ENCODE peak calls at places on chromosomes 12 and 14, in five cellular contexts. L is hepatocyte, V is neural progenitor cell, H is GM23338, F is OCI-LY7. A is an unnamed sample. For H3K4me1, the result is how much of the 10 kb centered on the place peaks cover.

GRCh38 chr14:90438841-90439240 is 42.0 kb downstream of the CALM1 start:
- DNase-seq in L (no peak), V (no peak), F (no peak), H (no peak), A (peak)

GRCh38 chr12:28025821-28026505 is 53.4 kb upstream of the PTHLH start:
- DNase-seq in H (peak), L (no peak), V (no peak), F (no peak), A (no peak)

GRCh38 chr12:124459852-124460645 is 107.4 kb downstream of the NCOR2 start:
- DNase-seq in L (no peak), V (no peak), F (no peak), H (no peak), A (no peak)

GRCh38 chr12:113505941-113506340 is 34.3 kb upstream of the LHX5 start:
- DNase-seq in H (no peak), V (no peak), F (no peak), L (no peak), A (no peak)

GRCh38 chr14:58331111-58331510 is 32.8 kb downstream of the ARID4A start:
- DNase-seq in H (peak), F (peak), V (peak), L (peak), A (peak)

GRCh38 chr12:48286665-48287064 is 64.1 kb downstream of the ZNF641 start:
- DNase-seq in F (peak), H (peak), L (peak), V (peak), A (peak)

GRCh38 chr12:54352891-54353874 is 11.1 kb downstream of the GPR84 start:
- DNase-seq in V (peak), F (no peak), L (peak), H (peak), A (no peak)

GRCh38 chr12:10331642-10332239 is 24.1 kb downstream of the KLRD1 start:
- DNase-seq in L (peak), F (peak), V (peak), H (peak), A (peak)

GRCh38 chr14:105914738-105915385 is 388.5 kb downstream of the TMEM121 start:
- DNase-seq in F (no peak), H (no peak), V (no peak), L (no peak), A (no peak)

GRCh38 chr14:20855652-20856291 is 35.4 kb upstream of the RNASE3 start:
- DNase-seq in V (peak), L (peak), H (peak), F (peak), A (peak)

GRCh38 chr12:106301611-106302321 is 767 bp upstream of the TCP11L2 start:
- DNase-seq in L (peak), F (peak), V (peak), H (peak), A (peak)

GRCh38 chr14:32399920-32400319 is 70.8 kb downstream of the AKAP6 start:
- DNase-seq in F (no peak), L (no peak), H (peak), V (no peak), A (no peak)

GRCh38 chr14:57871487-57872080 is 5.7 kb upstream of the SLC35F4 start:
- DNase-seq in V (peak), L (peak), H (peak), F (peak), A (peak)

GRCh38 chr12:39483597-39483996 is 40.7 kb upstream of the KIF21A start:
- DNase-seq in V (no peak), L (no peak), F (no peak), H (no peak), A (no peak)

GRCh38 chr14:22646570-22647254 is 2.6 kb upstream of the OR6J1 start:
- DNase-seq in V (no peak), F (no peak), L (no peak), H (no peak), A (peak)

GRCh38 chr14:92694807-92695206 is 53.6 kb downstream of the LGMN start:
- DNase-seq in V (no peak), H (no peak), L (no peak), F (no peak), A (no peak)

GRCh38 chr14:98951521-98952152 is 320.4 kb downstream of the BCL11B start:
- DNase-seq in H (no peak), L (no peak), V (no peak), F (no peak), A (no peak)

GRCh38 chr14:72812292-72812851 is 81.5 kb downstream of the DPF3 start:
- DNase-seq in V (peak), F (no peak), L (no peak), H (peak), A (no peak)

GRCh38 chr14:55136868-55137785 is 8.1 kb downstream of the LGALS3 start:
- DNase-seq in L (no peak), H (no peak), F (no peak), V (no peak), A (no peak)

GRCh38 chr14:69285661-69286255 is 25.8 kb downstream of the GALNT16 start:
- DNase-seq in H (no peak), F (no peak), V (no peak), L (no peak), A (no peak)

GRCh38 chr12:119457251-119457650 is 122.7 kb downstream of the CCDC60 start:
- DNase-seq in L (no peak), H (peak), F (no peak), V (no peak), A (no peak)

GRCh38 chr14:104989236-104989950 is 3.8 kb downstream of the CLBA1 start:
- DNase-seq in L (no peak), H (no peak), F (no peak), V (no peak), A (no peak)

GRCh38 chr12:29012673-29013072 is 136.4 kb upstream of the FAR2 start:
- DNase-seq in F (no peak), H (no peak), V (no peak), L (no peak), A (no peak)

GRCh38 chr12:47892819-47893218 is 12.0 kb downstream of the VDR start:
- DNase-seq in F (no peak), L (no peak), H (no peak), V (no peak), A (no peak)

GRCh38 chr12:9327307-9327706 is 119.1 kb upstream of the PZP start:
- DNase-seq in V (no peak), F (no peak), L (no peak), H (no peak), A (no peak)

GRCh38 chr12:9328065-9328464 is 119.9 kb upstream of the PZP start:
- DNase-seq in F (no peak), L (no peak), H (no peak), V (no peak), A (no peak)

GRCh38 chr12:9323144-9323681 is 115.0 kb upstream of the PZP start:
- DNase-seq in H (no peak), F (no peak), V (no peak), L (no peak), A (no peak)

GRCh38 chr12:9325513-9325912 is 117.3 kb upstream of the PZP start:
- DNase-seq in H (no peak), L (no peak), F (no peak), V (no peak), A (no peak)

DNA sequence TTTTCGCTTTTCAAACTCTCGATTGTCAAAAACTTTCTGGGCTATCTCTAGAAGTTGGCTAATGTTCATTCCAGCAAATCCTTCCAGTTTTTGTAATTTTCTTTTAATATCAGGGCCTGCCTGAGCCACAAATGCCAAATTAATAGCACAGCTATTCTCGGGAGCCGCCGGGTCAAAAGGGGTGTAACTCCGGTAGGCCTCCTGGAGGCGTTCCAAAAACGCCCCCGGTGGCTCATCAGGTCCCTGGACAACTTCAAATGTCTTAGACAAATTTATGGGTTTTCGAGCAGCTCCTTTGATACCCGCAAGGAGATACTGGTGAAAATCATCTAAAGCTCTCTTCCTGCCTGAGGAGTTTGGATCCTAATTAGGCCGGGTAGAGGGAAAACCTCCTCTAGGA is 117.9 kb upstream of the PZP start:
- DNase-seq in L (no peak), V (no peak), F (no peak), H (no peak), A (no peak)
- TF ChIP-seq EZH2phosphoT487 in L (no peak), V (no peak), F (no peak), H (no peak), A (no peak)

GRCh38 chr12:62435337-62436163 is 31.1 kb upstream of the MON2 start:
- DNase-seq in H (peak), L (peak), F (peak), V (peak), A (peak)
- TF ChIP-seq CTCF in H (peak), L (peak), F (peak), V (peak), A (peak)

GRCh38 chr12:104295954-104296353 is 7.6 kb upstream of the EID3 start:
- DNase-seq in L (no peak), H (no peak), F (no peak), V (no peak), A (no peak)
- H3K4me1 ChIP-seq in L (under half), H (under half), F (under half), V (under half), A (half or more)

GRCh38 chr12:93225094-93225493 is 152.6 kb upstream of the NUDT4 start:
- DNase-seq in V (no peak), H (no peak), F (no peak), L (no peak), A (no peak)

GRCh38 chr12:93226356-93226755 is 151.4 kb upstream of the NUDT4 start:
- DNase-seq in L (no peak), V (no peak), H (no peak), F (no peak), A (peak)

GRCh38 chr12:93219947-93220346 is 157.8 kb upstream of the NUDT4 start:
- DNase-seq in L (no peak), F (no peak), H (no peak), V (no peak), A (no peak)

GRCh38 chr12:93221841-93222240 is 155.9 kb upstream of the NUDT4 start:
- DNase-seq in H (no peak), F (no peak), L (no peak), V (no peak), A (no peak)

DNA sequence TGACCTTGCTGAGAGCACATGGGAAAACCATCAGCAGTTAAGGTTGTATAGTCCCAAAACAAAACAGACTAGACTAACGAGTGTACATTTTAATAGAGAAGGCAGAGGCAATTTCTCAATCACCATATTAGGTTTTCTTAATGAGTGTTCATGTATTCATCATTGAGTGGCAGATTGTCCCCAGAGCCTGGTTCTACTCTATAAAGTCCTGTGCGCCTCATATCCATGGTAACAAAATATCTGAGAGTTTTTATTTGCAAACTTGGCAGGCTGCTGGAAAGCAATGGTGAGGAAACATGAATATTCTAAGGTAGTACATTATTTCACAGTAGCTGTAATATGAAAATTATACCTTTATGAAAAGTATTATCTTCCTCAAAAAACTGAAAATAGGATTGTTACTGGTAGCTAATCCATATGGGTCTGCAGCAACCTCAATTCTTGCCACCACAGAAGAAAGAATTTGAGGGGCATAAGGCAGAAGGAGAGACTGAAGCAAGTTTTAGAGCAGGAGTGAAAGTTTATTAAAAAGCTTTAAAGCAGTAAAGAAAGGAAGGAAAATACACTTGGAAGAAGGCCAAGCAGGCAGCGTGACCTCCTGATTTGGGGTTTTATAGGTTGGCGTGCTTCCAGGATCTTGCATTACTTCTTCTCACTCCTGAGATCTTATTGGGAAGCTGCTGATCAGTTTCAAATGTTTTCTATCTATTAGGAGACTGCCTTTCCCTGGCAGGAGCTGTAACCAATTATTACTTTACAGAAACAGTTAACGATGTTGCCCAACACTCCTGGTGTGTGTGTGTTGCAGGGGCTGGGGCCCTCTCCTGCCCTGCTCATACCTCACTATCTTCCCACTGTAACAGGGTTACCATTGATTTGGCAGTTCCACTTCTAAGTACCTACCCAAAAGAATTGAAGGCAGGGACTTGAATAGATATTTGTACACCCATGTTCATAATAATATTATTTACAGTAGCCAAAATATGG is 154.0 kb upstream of the NUDT4 start:
- DNase-seq in L (peak), V (no peak), H (no peak), F (no peak), A (peak)
- TF ChIP-seq EZH2phosphoT487 in L (no peak), V (no peak), H (no peak), F (no peak), A (no peak)

DNA sequence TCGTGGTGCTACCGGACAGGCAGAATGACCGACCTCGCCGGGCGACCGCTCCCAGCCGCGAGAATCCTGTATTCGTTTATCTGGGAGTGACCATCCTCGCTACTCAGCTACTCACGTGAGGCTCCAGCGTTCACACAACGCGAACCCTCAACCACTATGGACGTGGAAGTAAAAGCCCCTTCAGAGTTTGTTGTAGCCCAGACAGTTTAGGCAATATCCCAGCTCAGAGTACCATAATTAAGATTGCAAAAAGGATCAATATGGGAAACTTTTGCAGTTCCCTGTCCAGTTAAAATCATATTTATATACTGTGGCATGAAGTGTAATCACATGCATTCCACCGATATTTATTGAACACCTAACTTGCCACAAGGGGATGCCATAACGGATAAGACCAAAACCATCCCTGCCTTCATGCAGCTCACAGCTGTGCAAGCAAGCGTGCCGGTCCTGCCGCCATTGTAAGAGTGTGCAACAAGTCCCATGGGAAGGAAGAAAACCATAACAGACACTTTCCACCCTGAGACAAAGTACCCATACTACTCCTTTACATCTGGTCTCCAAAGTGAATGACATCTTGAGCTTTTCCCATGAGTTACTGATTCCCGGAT is 938 bp upstream of the MAX start:
- DNase-seq in H (peak), L (peak), F (peak), V (peak), A (peak)
- TF ChIP-seq CTCF in H (peak), L (no peak), F (peak), V (peak), A (peak)

GRCh38 chr12:104475269-104475668 is 18.5 kb downstream of the CHST11 start:
- DNase-seq in H (no peak), F (no peak), L (no peak), V (no peak), A (no peak)

GRCh38 chr12:104470521-104470920 is 13.8 kb downstream of the CHST11 start:
- DNase-seq in F (no peak), H (no peak), L (no peak), V (no peak), A (no peak)

GRCh38 chr12:104472748-104473147 is 16.0 kb downstream of the CHST11 start:
- DNase-seq in H (no peak), F (no peak), V (no peak), L (no peak), A (no peak)

GRCh38 chr12:104471336-104471735 is 14.6 kb downstream of the CHST11 start:
- DNase-seq in F (no peak), V (no peak), L (no peak), H (no peak), A (no peak)

GRCh38 chr12:104473374-104473983 is 16.7 kb downstream of the CHST11 start:
- DNase-seq in H (no peak), L (no peak), V (peak), F (peak), A (no peak)
- H3K4me1 ChIP-seq in H (under half), L (under half), V (under half), F (half or more), A (under half)

DNA sequence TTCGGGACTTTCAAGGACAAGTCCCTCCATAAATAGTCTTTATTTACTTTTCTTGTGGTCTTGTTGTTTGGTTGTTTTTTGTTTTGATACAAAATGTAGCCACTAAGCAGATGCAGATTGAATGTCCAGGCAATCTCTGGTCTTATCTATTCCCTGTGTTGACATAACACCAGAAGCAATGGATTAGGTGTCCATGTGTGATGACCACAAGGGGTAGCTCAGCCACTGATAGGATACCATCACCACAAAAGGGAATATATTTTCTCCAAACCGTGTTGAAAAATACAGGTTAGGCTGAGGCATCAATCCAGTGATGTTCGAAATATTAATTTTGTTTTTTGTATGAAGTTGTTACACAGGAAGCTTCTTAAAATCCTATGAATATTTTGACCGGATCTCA is 196.3 kb downstream of the EPS8 start:
- DNase-seq in L (no peak), F (no peak), H (no peak), V (no peak), A (no peak)
- TF ChIP-seq EZH2phosphoT487 in L (no peak), F (no peak), H (no peak), V (no peak), A (no peak)

GRCh38 chr12:118297284-118297683 is 75.4 kb downstream of the TAOK3 start:
- DNase-seq in F (no peak), L (no peak), H (no peak), V (no peak), A (no peak)

GRCh38 chr12:118304093-118304492 is 68.6 kb downstream of the TAOK3 start:
- DNase-seq in L (no peak), F (no peak), H (no peak), V (no peak), A (peak)

GRCh38 chr12:118302053-118302452 is 70.7 kb downstream of the TAOK3 start:
- DNase-seq in L (no peak), F (no peak), H (no peak), V (no peak), A (peak)

DNA sequence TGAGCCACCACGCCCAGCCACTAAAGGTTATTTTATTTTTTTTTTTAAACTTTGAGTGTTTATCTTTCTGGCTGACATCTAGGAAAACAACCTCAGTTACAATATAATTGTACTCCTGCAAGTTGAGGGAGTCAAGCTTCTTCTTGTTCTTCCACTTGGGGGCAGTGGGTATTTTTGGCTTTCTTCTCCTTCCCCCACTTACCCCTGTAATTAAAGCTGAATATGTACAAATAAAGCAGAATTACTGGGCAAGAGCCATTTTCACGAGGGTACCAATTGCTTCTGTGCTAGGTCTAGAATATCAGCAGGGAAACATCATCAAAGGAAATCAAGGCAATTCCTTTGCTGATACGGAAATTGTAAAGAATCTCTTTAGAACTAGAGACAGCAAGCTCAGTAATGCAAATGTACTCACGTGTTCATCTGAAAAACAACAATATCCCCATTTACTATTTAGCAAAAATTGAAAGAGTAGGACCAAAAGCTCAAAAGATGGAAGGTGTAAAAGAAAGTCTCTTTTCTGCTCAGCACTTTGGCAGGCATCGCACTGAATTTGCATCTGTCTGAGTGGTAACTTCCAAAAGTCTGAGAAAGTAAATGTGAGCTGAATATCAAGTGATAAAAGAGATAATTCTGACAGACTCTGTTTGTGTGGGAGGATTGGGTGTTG is 72.8 kb downstream of the TAOK3 start:
- DNase-seq in H (no peak), V (no peak), L (no peak), F (peak), A (no peak)
- TF ChIP-seq CTCF in H (no peak), V (no peak), L (no peak), F (peak), A (no peak)

A was measured in PC-3.